ENCODE peak calls at places on chromosome 11, in eight cellular contexts. E, A, W, F, V, U, D and Q are unnamed samples.

GRCh38 chr11:17766590-17766989 is 32.0 kb downstream of the KCNC1 start:
- DNase-seq in U (no peak), V (no peak), F (no peak), E (no peak), D (no peak), A (peak), W (no peak), Q (no peak)

GRCh38 chr11:65445604-65446445 is 23.2 kb downstream of the NEAT1 start:
- DNase-seq in E (no peak), A (peak), V (no peak), F (no peak), D (no peak), W (peak), U (peak), Q (no peak)

GRCh38 chr11:27040302-27041115 is at the start of gene BBOX1:
- DNase-seq in U (no peak), V (no peak), A (peak), D (no peak), W (no peak), F (no peak), E (peak), Q (no peak)

GRCh38 chr11:15987044-15987443 is 369.3 kb downstream of the SOX6 start:
- DNase-seq in A (no peak), D (no peak), F (no peak), W (no peak), U (no peak), E (no peak), V (no peak), Q (no peak)

GRCh38 chr11:17020831-17021230 is 6.6 kb upstream of the PLEKHA7 start:
- DNase-seq in A (no peak), U (no peak), W (no peak), E (no peak), V (no peak), F (no peak), D (no peak), Q (no peak)

GRCh38 chr11:93908689-93909088 is 58.3 kb upstream of the VSTM5 start:
- DNase-seq in D (no peak), W (no peak), E (peak), A (no peak), V (no peak), U (no peak), F (no peak), Q (no peak)

GRCh38 chr11:2139691-2140337 is 625 bp upstream of the IGF2 start:
- DNase-seq in E (no peak), W (no peak), V (no peak), U (no peak), D (no peak), A (peak), F (no peak), Q (no peak)

GRCh38 chr11:130383363-130384168 is 44.8 kb downstream of the ADAMTS8 start:
- DNase-seq in A (no peak), F (no peak), E (no peak), U (no peak), W (peak), D (no peak), V (no peak), Q (no peak)